ENCODE peak calls at places on chromosomes 13 and 19, in seven cellular contexts. One of them, this sample, is unnamed.

GRCh38 chr19:10503002-10503789 is at the start of gene KEAP1:
- DNase-seq in GM23338: peak
- DNase-seq in heart right ventricle: peak
- DNase-seq in left lung: peak
- DNase-seq in brain pericyte: no peak
- DNase-seq in astrocyte of the hippocampus: peak
- DNase-seq in activated CD4-positive, alpha-beta T cell treated with anti-CD3 and anti-CD28 coated beads for 36 hours: peak
- DNase-seq in this sample: no peak

GRCh38 chr19:51654783-51655182 is 8.2 kb upstream of the SIGLEC14 start:
- DNase-seq in GM23338: peak
- DNase-seq in activated CD4-positive, alpha-beta T cell treated with anti-CD3 and anti-CD28 coated beads for 36 hours: no peak
- DNase-seq in left lung: no peak
- DNase-seq in astrocyte of the hippocampus: no peak
- DNase-seq in brain pericyte: no peak
- DNase-seq in heart right ventricle: no peak
- DNase-seq in this sample: no peak

GRCh38 chr13:114264886-114265611 is 16.4 kb upstream of the UPF3A start:
- DNase-seq in GM23338: no peak
- DNase-seq in left lung: no peak
- DNase-seq in brain pericyte: peak
- DNase-seq in heart right ventricle: no peak
- DNase-seq in astrocyte of the hippocampus: peak
- DNase-seq in activated CD4-positive, alpha-beta T cell treated with anti-CD3 and anti-CD28 coated beads for 36 hours: no peak
- DNase-seq in this sample: no peak

GRCh38 chr13:110565296-110565695 is 3.8 kb upstream of the RAB20 start:
- DNase-seq in left lung: no peak
- DNase-seq in heart right ventricle: no peak
- DNase-seq in activated CD4-positive, alpha-beta T cell treated with anti-CD3 and anti-CD28 coated beads for 36 hours: no peak
- DNase-seq in brain pericyte: no peak
- DNase-seq in GM23338: peak
- DNase-seq in astrocyte of the hippocampus: peak
- DNase-seq in this sample: no peak

GRCh38 chr13:51714663-51715168 is 89.2 kb downstream of the DHRS12 start:
- DNase-seq in left lung: no peak
- DNase-seq in heart right ventricle: no peak
- DNase-seq in brain pericyte: no peak
- DNase-seq in activated CD4-positive, alpha-beta T cell treated with anti-CD3 and anti-CD28 coated beads for 36 hours: no peak
- DNase-seq in GM23338: no peak
- DNase-seq in astrocyte of the hippocampus: peak
- DNase-seq in this sample: no peak

GRCh38 chr19:18101268-18101667 is 3.7 kb downstream of the MAST3 start:
- DNase-seq in left lung: no peak
- DNase-seq in GM23338: no peak
- DNase-seq in heart right ventricle: no peak
- DNase-seq in activated CD4-positive, alpha-beta T cell treated with anti-CD3 and anti-CD28 coated beads for 36 hours: no peak
- DNase-seq in brain pericyte: no peak
- DNase-seq in astrocyte of the hippocampus: no peak
- DNase-seq in this sample: no peak

GRCh38 chr13:60261432-60262351 is 98.0 kb upstream of the DIAPH3 start:
- DNase-seq in left lung: no peak
- DNase-seq in GM23338: peak
- DNase-seq in brain pericyte: no peak
- DNase-seq in activated CD4-positive, alpha-beta T cell treated with anti-CD3 and anti-CD28 coated beads for 36 hours: no peak
- DNase-seq in heart right ventricle: no peak
- DNase-seq in astrocyte of the hippocampus: no peak
- DNase-seq in this sample: no peak

GRCh38 chr19:782195-783043 is 14.8 kb upstream of the PTBP1 start:
- DNase-seq in GM23338: peak
- DNase-seq in activated CD4-positive, alpha-beta T cell treated with anti-CD3 and anti-CD28 coated beads for 36 hours: no peak
- DNase-seq in astrocyte of the hippocampus: peak
- DNase-seq in left lung: no peak
- DNase-seq in heart right ventricle: no peak
- DNase-seq in brain pericyte: no peak
- DNase-seq in this sample: no peak

GRCh38 chr19:14428882-14429416 is 4.2 kb upstream of the PKN1 start:
- DNase-seq in activated CD4-positive, alpha-beta T cell treated with anti-CD3 and anti-CD28 coated beads for 36 hours: no peak
- DNase-seq in left lung: no peak
- DNase-seq in heart right ventricle: no peak
- DNase-seq in astrocyte of the hippocampus: no peak
- DNase-seq in brain pericyte: no peak
- DNase-seq in GM23338: no peak
- DNase-seq in this sample: no peak

GRCh38 chr19:41753159-41753558 is 2.2 kb upstream of the CEACAM6 start:
- DNase-seq in brain pericyte: no peak
- DNase-seq in left lung: peak
- DNase-seq in activated CD4-positive, alpha-beta T cell treated with anti-CD3 and anti-CD28 coated beads for 36 hours: peak
- DNase-seq in astrocyte of the hippocampus: peak
- DNase-seq in GM23338: peak
- DNase-seq in heart right ventricle: no peak
- DNase-seq in this sample: no peak

GRCh38 chr19:2575734-2576481 is 100.0 kb downstream of the GADD45B start:
- DNase-seq in left lung: no peak
- DNase-seq in astrocyte of the hippocampus: no peak
- DNase-seq in heart right ventricle: peak
- DNase-seq in GM23338: no peak
- DNase-seq in brain pericyte: peak
- DNase-seq in activated CD4-positive, alpha-beta T cell treated with anti-CD3 and anti-CD28 coated beads for 36 hours: no peak
- DNase-seq in this sample: no peak

GRCh38 chr13:59951011-59951410 is 212.7 kb downstream of the DIAPH3 start:
- DNase-seq in left lung: no peak
- DNase-seq in activated CD4-positive, alpha-beta T cell treated with anti-CD3 and anti-CD28 coated beads for 36 hours: no peak
- DNase-seq in heart right ventricle: no peak
- DNase-seq in brain pericyte: no peak
- DNase-seq in GM23338: no peak
- DNase-seq in astrocyte of the hippocampus: peak
- DNase-seq in this sample: no peak

GRCh38 chr13:39506559-39507390 is 96.2 kb downstream of the LHFPL6 start:
- DNase-seq in astrocyte of the hippocampus: peak
- DNase-seq in brain pericyte: no peak
- DNase-seq in left lung: no peak
- DNase-seq in activated CD4-positive, alpha-beta T cell treated with anti-CD3 and anti-CD28 coated beads for 36 hours: no peak
- DNase-seq in heart right ventricle: no peak
- DNase-seq in GM23338: peak
- DNase-seq in this sample: no peak

GRCh38 chr19:55088543-55089265 is 13.0 kb downstream of the EPS8L1 start:
- DNase-seq in left lung: peak
- DNase-seq in astrocyte of the hippocampus: peak
- DNase-seq in activated CD4-positive, alpha-beta T cell treated with anti-CD3 and anti-CD28 coated beads for 36 hours: peak
- DNase-seq in heart right ventricle: peak
- DNase-seq in GM23338: peak
- DNase-seq in brain pericyte: no peak
- DNase-seq in this sample: no peak

GRCh38 chr13:26517931-26518330 is 39.6 kb upstream of the WASF3 start:
- DNase-seq in GM23338: no peak
- DNase-seq in astrocyte of the hippocampus: no peak
- DNase-seq in left lung: no peak
- DNase-seq in brain pericyte: no peak
- DNase-seq in heart right ventricle: no peak
- DNase-seq in activated CD4-positive, alpha-beta T cell treated with anti-CD3 and anti-CD28 coated beads for 36 hours: no peak
- DNase-seq in this sample: no peak

GRCh38 chr13:36126496-36126895 is 4.7 kb downstream of the DCLK1 start:
- DNase-seq in heart right ventricle: no peak
- DNase-seq in GM23338: no peak
- DNase-seq in astrocyte of the hippocampus: no peak
- DNase-seq in brain pericyte: no peak
- DNase-seq in left lung: no peak
- DNase-seq in activated CD4-positive, alpha-beta T cell treated with anti-CD3 and anti-CD28 coated beads for 36 hours: no peak
- DNase-seq in this sample: no peak

GRCh38 chr19:40130013-40130412 is 39.3 kb upstream of the ZNF780A start:
- DNase-seq in astrocyte of the hippocampus: no peak
- DNase-seq in brain pericyte: no peak
- DNase-seq in left lung: no peak
- DNase-seq in GM23338: no peak
- DNase-seq in activated CD4-positive, alpha-beta T cell treated with anti-CD3 and anti-CD28 coated beads for 36 hours: no peak
- DNase-seq in heart right ventricle: no peak
- DNase-seq in this sample: no peak

GRCh38 chr19:51096473-51097165 is 11.6 kb downstream of the CTU1 start:
- DNase-seq in GM23338: peak
- DNase-seq in activated CD4-positive, alpha-beta T cell treated with anti-CD3 and anti-CD28 coated beads for 36 hours: no peak
- DNase-seq in astrocyte of the hippocampus: no peak
- DNase-seq in brain pericyte: no peak
- DNase-seq in heart right ventricle: no peak
- DNase-seq in left lung: no peak
- DNase-seq in this sample: no peak

GRCh38 chr13:101424381-101425155 is 8.3 kb upstream of the NALCN start:
- DNase-seq in brain pericyte: no peak
- DNase-seq in left lung: no peak
- DNase-seq in activated CD4-positive, alpha-beta T cell treated with anti-CD3 and anti-CD28 coated beads for 36 hours: no peak
- DNase-seq in GM23338: no peak
- DNase-seq in astrocyte of the hippocampus: peak
- DNase-seq in heart right ventricle: no peak
- DNase-seq in this sample: no peak

GRCh38 chr19:11288349-11288748 is 7.6 kb upstream of the TSPAN16 start:
- DNase-seq in activated CD4-positive, alpha-beta T cell treated with anti-CD3 and anti-CD28 coated beads for 36 hours: no peak
- DNase-seq in brain pericyte: no peak
- DNase-seq in GM23338: peak
- DNase-seq in astrocyte of the hippocampus: peak
- DNase-seq in heart right ventricle: no peak
- DNase-seq in left lung: no peak
- DNase-seq in this sample: no peak

GRCh38 chr13:42990991-42991891 is 800 bp downstream of the EPSTI1 start:
- DNase-seq in GM23338: no peak
- DNase-seq in activated CD4-positive, alpha-beta T cell treated with anti-CD3 and anti-CD28 coated beads for 36 hours: peak
- DNase-seq in heart right ventricle: no peak
- DNase-seq in left lung: no peak
- DNase-seq in brain pericyte: no peak
- DNase-seq in astrocyte of the hippocampus: no peak
- DNase-seq in this sample: no peak

GRCh38 chr19:47479701-47480503 is 4.1 kb downstream of the KPTN start:
- DNase-seq in heart right ventricle: no peak
- DNase-seq in activated CD4-positive, alpha-beta T cell treated with anti-CD3 and anti-CD28 coated beads for 36 hours: no peak
- DNase-seq in GM23338: peak
- DNase-seq in brain pericyte: no peak
- DNase-seq in left lung: peak
- DNase-seq in astrocyte of the hippocampus: peak
- DNase-seq in this sample: no peak

GRCh38 chr13:39777021-39777420 is 121.6 kb downstream of the COG6 start:
- DNase-seq in GM23338: no peak
- DNase-seq in heart right ventricle: no peak
- DNase-seq in brain pericyte: no peak
- DNase-seq in left lung: no peak
- DNase-seq in astrocyte of the hippocampus: no peak
- DNase-seq in activated CD4-positive, alpha-beta T cell treated with anti-CD3 and anti-CD28 coated beads for 36 hours: no peak
- DNase-seq in this sample: no peak

GRCh38 chr13:30906411-30906990 is 430 bp downstream of the MEDAG start:
- DNase-seq in brain pericyte: no peak
- DNase-seq in heart right ventricle: no peak
- DNase-seq in left lung: peak
- DNase-seq in activated CD4-positive, alpha-beta T cell treated with anti-CD3 and anti-CD28 coated beads for 36 hours: peak
- DNase-seq in GM23338: peak
- DNase-seq in astrocyte of the hippocampus: peak
- DNase-seq in this sample: no peak

GRCh38 chr19:49468746-49469447 is 5.1 kb upstream of the FLT3LG start:
- DNase-seq in GM23338: peak
- DNase-seq in activated CD4-positive, alpha-beta T cell treated with anti-CD3 and anti-CD28 coated beads for 36 hours: peak
- DNase-seq in astrocyte of the hippocampus: no peak
- DNase-seq in brain pericyte: no peak
- DNase-seq in left lung: no peak
- DNase-seq in heart right ventricle: peak
- DNase-seq in this sample: no peak